ENCODE peak calls at places on chromosomes 16 and 17, in ten cellular contexts. T is heart left ventricle; G is uterus; Y is ascending aorta; H is cardiac muscle cell; W is CD4-positive, alpha-beta T cell; K is colonic mucosa; L is RWPE2; F is left ventricle myocardium inferior; N is fibroblast of lung. U is an unnamed sample.

GRCh38 chr16:67082891-67083290 is 26.9 kb upstream of the PHAF1 start:
- DNase-seq in T (no peak), G (no peak), Y (no peak), H (no peak), W (no peak), K (no peak), L (no peak), F (no peak), N (no peak), U (no peak)

GRCh38 chr17:32111141-32111771 is 31.0 kb upstream of the RHOT1 start:
- DNase-seq in T (peak; percentile 50), G (peak; percentile 63), Y (no peak), H (peak; percentile 22), W (no peak), K (peak; percentile 39), L (no peak), F (peak; percentile 45), N (peak; percentile 70), U (peak; percentile 46)

GRCh38 chr16:81642943-81643342 is 136.1 kb upstream of the PLCG2 start:
- DNase-seq in T (no peak), G (no peak), Y (no peak), H (no peak), W (no peak), K (no peak), L (no peak), F (no peak), N (no peak), U (no peak)

GRCh38 chr16:78505544-78506371 is 406.3 kb downstream of the WWOX start:
- DNase-seq in T (peak; percentile 77), G (peak; percentile 95), Y (no peak), H (no peak), W (no peak), K (peak; percentile 61), L (no peak), F (peak; percentile 71), N (peak; percentile 67), U (peak; percentile 83)

GRCh38 chr16:12760819-12761611 is 42.7 kb downstream of the CPPED1 start:
- DNase-seq in T (no peak), G (no peak), Y (no peak), H (no peak), W (no peak), K (no peak), L (no peak), F (no peak), N (no peak), U (no peak)

GRCh38 chr17:80103061-80103481 is 1.7 kb downstream of the GAA start:
- DNase-seq in T (no peak), G (no peak), Y (no peak), H (no peak), W (no peak), K (no peak), L (peak; percentile 67), F (no peak), N (no peak), U (no peak)

GRCh38 chr17:82244413-82245140 is 15.7 kb downstream of the SLC16A3 start:
- DNase-seq in T (no peak), G (peak; percentile 69), Y (no peak), H (no peak), W (no peak), K (no peak), L (peak; percentile 73), F (no peak), N (peak; percentile 55), U (no peak)

GRCh38 chr17:29619251-29619650 is 3.5 kb downstream of the CORO6 start:
- DNase-seq in T (peak; percentile 84), G (no peak), Y (no peak), H (peak; percentile 92), W (no peak), K (no peak), L (no peak), F (no peak), N (peak; percentile 59), U (peak; percentile 24)

GRCh38 chr17:82237746-82238561 is 9.1 kb downstream of the SLC16A3 start:
- DNase-seq in T (no peak), G (no peak), Y (no peak), H (no peak), W (no peak), K (no peak), L (no peak), F (peak; percentile 14), N (no peak), U (peak; percentile 77)

GRCh38 chr17:9937164-9937835 is 32.2 kb upstream of the RCVRN start:
- DNase-seq in T (peak; percentile 78), G (no peak), Y (no peak), H (no peak), W (no peak), K (peak; percentile 29), L (no peak), F (peak; percentile 83), N (peak; percentile 83), U (peak; percentile 80)

GRCh38 chr17:75521951-75522727 is 3.4 kb upstream of the LLGL2 start:
- DNase-seq in T (no peak), G (no peak), Y (no peak), H (no peak), W (no peak), K (no peak), L (no peak), F (no peak), N (no peak), U (no peak)

GRCh38 chr16:88992351-88993005 is 15.5 kb upstream of the CBFA2T3 start:
- DNase-seq in T (no peak), G (no peak), Y (no peak), H (peak; percentile 39), W (no peak), K (no peak), L (no peak), F (no peak), N (no peak), U (no peak)

GRCh38 chr17:29251969-29252866 is 5.6 kb downstream of the CRYBA1 start:
- DNase-seq in T (no peak), G (no peak), Y (no peak), H (peak; percentile 48), W (no peak), K (no peak), L (no peak), F (no peak), N (peak; percentile 70), U (no peak)

GRCh38 chr16:72042157-72042660 is 12.1 kb upstream of the HP start:
- DNase-seq in T (no peak), G (no peak), Y (no peak), H (peak; percentile 40), W (no peak), K (no peak), L (no peak), F (no peak), N (no peak), U (no peak)

GRCh38 chr17:38583833-38584349 is 21.9 kb downstream of the SRCIN1 start:
- DNase-seq in T (no peak), G (no peak), Y (no peak), H (no peak), W (no peak), K (no peak), L (no peak), F (no peak), N (no peak), U (no peak)

GRCh38 chr17:38585056-38585804 is 20.5 kb downstream of the SRCIN1 start:
- DNase-seq in T (no peak), G (no peak), Y (no peak), H (no peak), W (no peak), K (no peak), L (no peak), F (no peak), N (no peak), U (no peak)

GRCh38 chr17:38585805-38586529 is 19.8 kb downstream of the SRCIN1 start:
- DNase-seq in T (no peak), G (no peak), Y (no peak), H (no peak), W (no peak), K (no peak), L (no peak), F (no peak), N (no peak), U (no peak)

GRCh38 chr17:38583176-38583575 is 22.6 kb downstream of the SRCIN1 start:
- DNase-seq in T (no peak), G (no peak), Y (no peak), H (no peak), W (no peak), K (no peak), L (no peak), F (no peak), N (no peak), U (no peak)

GRCh38 chr17:38584350-38584925 is 21.3 kb downstream of the SRCIN1 start:
- DNase-seq in T (peak; percentile 56), G (peak; percentile 53), Y (no peak), H (peak; percentile 69), W (peak; percentile 49), K (peak; percentile 63), L (no peak), F (peak; percentile 56), N (peak; percentile 48), U (peak; percentile 74)
- TF ChIP-seq CTCF in T (peak; percentile 98), G (peak; percentile 81), Y (peak; percentile 88), H (peak; percentile 90), W (peak; percentile 91), K (peak; percentile 98), L (peak; percentile 94), F (peak; percentile 95), N (peak; percentile 73), U (peak; percentile 93)

GRCh38 chr17:16506188-16506587 is 14.2 kb upstream of the LRRC75A start:
- DNase-seq in T (no peak), G (no peak), Y (no peak), H (no peak), W (no peak), K (no peak), L (no peak), F (no peak), N (no peak), U (no peak)
- H3K27me3 ChIP-seq in T (no peaks in the 10 kb centered on the region), G (no peaks in the 10 kb centered on the region), Y (no peaks in the 10 kb centered on the region), H (no peaks in the 10 kb centered on the region), W (peaks cover 4% of the 10 kb centered on the region), K (no peaks in the 10 kb centered on the region), L (no peaks in the 10 kb centered on the region), F (no peaks in the 10 kb centered on the region), N (peaks cover under 1% of the 10 kb centered on the region), U (no peaks in the 10 kb centered on the region)

DNA sequence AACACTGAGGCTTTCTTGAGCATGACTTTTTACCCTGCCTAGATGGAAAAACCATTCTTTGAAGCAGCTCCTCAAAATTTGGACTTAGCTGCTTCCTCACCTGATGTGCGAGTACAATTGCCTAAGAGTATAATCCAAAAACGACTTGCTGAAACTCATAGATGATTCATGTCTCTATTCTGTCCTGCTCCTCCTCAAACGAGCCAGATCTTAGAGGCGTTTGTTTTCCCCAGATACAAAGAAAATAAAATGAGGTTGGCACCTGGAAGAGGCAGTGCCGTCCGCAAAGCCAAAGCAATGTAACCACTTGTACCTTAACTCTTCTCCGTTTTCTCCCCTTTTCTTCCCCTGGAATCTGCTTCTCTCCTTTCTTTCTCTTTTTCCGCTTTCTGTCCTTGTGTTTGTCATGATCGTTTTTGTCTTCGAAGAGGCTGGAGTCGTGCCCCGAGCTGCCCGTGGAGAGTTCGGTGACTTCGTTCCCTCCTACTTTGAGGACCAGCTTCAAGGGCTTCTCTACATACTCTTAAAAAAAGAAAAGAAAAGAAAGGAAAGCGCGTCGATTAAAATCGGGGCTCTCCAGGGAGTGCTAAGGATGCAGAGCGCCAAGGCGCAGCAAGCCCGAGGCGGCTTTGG is 895 bp downstream of the BRD7 start:
- DNase-seq in T (no peak), G (no peak), Y (no peak), H (no peak), W (no peak), K (no peak), L (no peak), F (no peak), N (no peak), U (no peak)
- H3K27ac ChIP-seq in T (no peak overlapping the region), G (peak overlapping the region; percentile 81), Y (peak overlapping the region; percentile 77), H (peak overlapping the region; percentile 88), W (no peak overlapping the region), K (no peak overlapping the region), L (peak overlapping the region; percentile 43), F (peak overlapping the region; percentile 75), N (peak overlapping the region; percentile 35), U (peak overlapping the region; percentile 77)

GRCh38 chr16:85172465-85173071 is 60.3 kb upstream of the CIBAR2 start:
- DNase-seq in T (peak; percentile 67), G (no peak), Y (no peak), H (peak; percentile 60), W (no peak), K (peak; percentile 37), L (no peak), F (no peak), N (peak; percentile 49), U (no peak)
- TF ChIP-seq CTCF in T (peak; percentile 26), G (peak; percentile 38), Y (peak; percentile 40), H (peak; percentile 37), W (no peak), K (peak; percentile 31), L (no peak), F (peak; percentile 64), N (peak; percentile 15), U (no peak)

U was measured in tibial artery.